ENCODE peak calls at places on chromosomes 5 and 9, in nine cellular contexts. A, Q, M, F, V, Y, D, K and R are unnamed samples.
A peak's percentile ranks its signal among the peaks of the same experiment; 100 is the strongest.

GRCh38 chr9:76077537-76077936 is 187.1 kb downstream of the PCSK5 start:
- DNase-seq in A (no peak), M (no peak), Q (no peak), Y (no peak), V (no peak), K (no peak), D (no peak), F (no peak), R (no peak)

GRCh38 chr5:128091579-128091978 is 8.0 kb downstream of the SLC12A2 start:
- DNase-seq in M (no peak), V (no peak), D (no peak), K (no peak), Y (no peak), Q (no peak), A (no peak), F (no peak), R (no peak)

GRCh38 chr9:122900791-122901190 is 4.4 kb downstream of the RC3H2 start:
- DNase-seq in Q (no peak), K (no peak), Y (no peak), F (no peak), V (peak; percentile 43), A (peak; percentile 32), M (no peak), D (peak; percentile 34), R (no peak)

GRCh38 chr9:97900103-97900737 is 22.1 kb downstream of the TRMO start:
- DNase-seq in K (no peak), A (no peak), Q (no peak), V (peak; percentile 73), D (no peak), M (no peak), F (no peak), Y (no peak), R (no peak)

GRCh38 chr9:120876842-120877240 is at the start of gene PHF19:
- DNase-seq in Y (peak; percentile 48), V (no peak), A (peak; percentile 57), M (no peak), K (peak; percentile 44), D (no peak), F (peak; percentile 36), Q (peak; percentile 94), R (no peak)

GRCh38 chr9:36900856-36901220 is 133.2 kb downstream of the PAX5 start:
- DNase-seq in A (no peak), F (no peak), V (no peak), Q (no peak), D (no peak), M (no peak), Y (no peak), K (no peak), R (no peak)

GRCh38 chr9:28051559-28051958 is 478.3 kb upstream of the C9orf72 start:
- DNase-seq in F (no peak), A (no peak), Y (no peak), Q (no peak), M (no peak), D (no peak), V (no peak), K (no peak), R (no peak)

GRCh38 chr5:115695290-115695689 is 69.5 kb upstream of the TMED7 start:
- DNase-seq in F (no peak), Q (no peak), Y (no peak), D (no peak), K (no peak), A (no peak), V (no peak), M (no peak), R (no peak)

GRCh38 chr5:125424374-125424773 is 677.9 kb upstream of the ZNF608 start:
- DNase-seq in M (no peak), D (no peak), A (no peak), Y (no peak), Q (no peak), K (no peak), F (no peak), V (no peak), R (no peak)

GRCh38 chr9:4298255-4299005 is 1.4 kb downstream of the GLIS3 start:
- DNase-seq in F (peak; percentile 26), M (peak; percentile 78), Q (no peak), V (peak; percentile 27), A (peak; percentile 41), Y (peak; percentile 22), D (no peak), K (peak; percentile 39), R (peak; percentile 14)
- TF ChIP-seq CTCF in F (no peak), M (no peak), Q (no peak), V (no peak), A (no peak), Y (no peak), D (no peak), K (no peak), R (no peak)

DNA sequence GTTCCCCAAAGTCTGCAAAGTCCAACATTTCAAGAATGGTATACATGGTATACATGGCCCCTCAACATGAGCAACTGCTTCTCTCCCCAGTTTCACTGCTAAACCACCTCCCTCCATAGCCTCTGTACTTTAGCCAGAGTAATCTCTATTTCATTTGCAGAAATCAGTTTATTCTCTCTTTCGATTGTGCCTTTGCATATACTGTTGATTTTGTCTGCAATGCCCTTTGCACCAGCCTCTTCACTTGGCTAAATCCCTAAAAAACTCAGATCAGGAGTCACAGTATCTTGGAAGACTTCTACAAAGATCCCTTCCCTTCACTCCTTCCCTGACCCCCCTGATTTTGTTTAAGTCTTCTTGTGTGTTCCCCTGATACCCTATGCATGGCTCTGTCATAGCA is 4.9 kb upstream of the CCNG1 start:
- DNase-seq in F (no peak), D (no peak), K (no peak), Y (no peak), A (no peak), Q (no peak), M (no peak), V (no peak), R (no peak)
- H3K27ac ChIP-seq in F (no peak overlapping the region), D (no peak overlapping the region), K (no peak overlapping the region), Y (no peak overlapping the region), A (no peak overlapping the region), Q (no peak overlapping the region), M (no peak overlapping the region), V (no peak overlapping the region), R (no peak overlapping the region)

DNA sequence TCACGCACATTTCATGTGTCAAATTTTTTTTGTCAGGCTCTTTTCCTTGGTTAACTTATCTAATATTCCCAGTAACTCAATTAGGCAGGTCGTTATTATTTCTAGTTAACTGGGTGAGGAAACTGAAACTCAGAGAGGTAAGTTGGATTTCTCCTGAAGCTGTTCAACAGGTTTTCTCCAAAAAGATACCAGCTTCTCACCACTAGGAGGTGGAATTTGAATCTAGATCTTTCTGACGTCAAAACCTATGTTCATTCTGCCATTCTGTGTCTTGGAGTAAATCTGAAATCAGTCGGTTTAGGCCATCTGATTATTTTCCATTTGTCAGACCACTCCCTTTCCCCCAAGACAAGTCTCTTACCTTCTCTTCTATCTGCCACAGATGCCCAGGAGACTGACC is 572.9 kb downstream of the ACTL7B start:
- DNase-seq in V (peak; percentile 8), K (no peak), Q (peak; percentile 17), A (no peak), F (no peak), Y (no peak), D (no peak), M (no peak), R (no peak)
- TF ChIP-seq CTCF in V (peak; percentile 30), K (peak; percentile 43), Q (peak; percentile 50), A (no peak), F (peak; percentile 31), Y (no peak), D (peak; percentile 24), M (no peak), R (peak; percentile 48)

DNA sequence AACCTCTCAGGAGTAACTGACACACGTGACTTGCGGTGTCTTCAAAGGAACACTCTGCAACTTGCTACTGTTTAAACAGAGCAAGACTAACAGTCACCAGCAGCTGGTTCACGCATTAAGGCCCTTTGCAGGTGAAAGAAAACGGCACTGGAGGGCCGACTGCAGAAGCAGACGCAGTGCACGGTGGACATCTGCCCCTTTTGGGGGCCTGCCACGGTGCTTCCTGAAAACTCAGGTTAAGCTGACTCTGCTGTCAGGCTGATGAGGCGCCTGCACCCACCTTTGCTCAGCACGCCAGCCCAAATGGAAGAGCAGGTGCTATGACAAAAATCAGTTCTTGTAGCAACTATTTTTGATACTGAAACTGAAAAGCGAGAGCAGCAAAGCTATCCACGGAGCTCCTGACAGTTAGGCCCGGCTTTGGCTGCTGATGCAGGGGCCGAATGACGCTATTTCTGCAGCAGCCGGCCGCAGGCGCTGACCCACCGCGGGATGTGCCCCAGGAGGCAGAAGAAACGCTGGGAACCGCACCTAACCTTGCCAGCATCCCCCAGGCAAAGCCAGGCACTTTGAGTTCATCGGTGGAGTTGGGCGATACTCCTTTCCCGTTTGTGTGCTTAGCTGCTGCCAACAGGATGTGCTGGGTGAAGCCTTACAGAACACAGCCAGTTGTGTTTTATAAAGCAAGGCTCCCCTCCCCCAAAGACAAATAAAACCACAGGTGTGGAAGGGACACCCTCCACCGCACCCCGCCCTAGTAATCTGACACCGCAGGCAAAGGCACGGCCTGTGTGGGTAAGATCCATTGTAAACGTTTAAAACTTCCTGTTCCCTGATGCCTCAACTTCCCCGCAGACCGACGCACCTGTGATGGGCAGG is 21.1 kb upstream of the TERT start:
- DNase-seq in A (peak; percentile 98), V (no peak), D (peak; percentile 99), F (no peak), Q (peak; percentile 56), M (peak; percentile 78), Y (no peak), K (peak; percentile 95), R (peak; percentile 48)
- H3K27ac ChIP-seq in A (peak overlapping the region; percentile 99), V (no peak overlapping the region), D (peak overlapping the region; percentile 100), F (no peak overlapping the region), Q (no peak overlapping the region), M (peak overlapping the region; percentile 44), Y (no peak overlapping the region), K (peak overlapping the region; percentile 27), R (peak overlapping the region; percentile 16)

GRCh38 chr5:7589800-7590199 is 193.9 kb downstream of the ADCY2 start:
- DNase-seq in D (no peak), K (no peak), Q (no peak), M (no peak), F (no peak), Y (no peak), V (no peak), A (no peak), R (no peak)

GRCh38 chr5:7597058-7597457 is 201.1 kb downstream of the ADCY2 start:
- DNase-seq in A (no peak), K (no peak), Q (no peak), M (no peak), D (no peak), V (no peak), Y (no peak), F (no peak), R (no peak)

DNA sequence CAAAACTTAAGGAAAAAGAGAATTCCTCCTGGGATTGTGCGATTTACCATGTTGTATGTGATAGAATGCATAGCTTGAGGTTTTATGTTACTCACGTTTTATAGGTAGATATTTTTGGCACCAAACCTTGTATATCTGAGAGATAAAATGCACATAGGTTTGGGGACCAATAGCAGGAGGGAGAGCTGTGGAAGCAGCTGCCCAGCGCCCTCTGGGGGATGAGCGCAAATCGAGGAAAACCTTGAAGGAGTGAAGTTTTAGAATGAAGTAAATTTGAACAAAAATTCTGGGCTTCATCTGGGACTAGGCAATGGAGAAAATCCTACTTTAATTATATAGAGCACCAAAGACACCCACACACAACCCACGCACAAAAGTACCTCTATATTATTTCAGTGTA is 197.0 kb downstream of the ADCY2 start:
- DNase-seq in Q (no peak), D (no peak), F (no peak), Y (no peak), M (no peak), A (peak; percentile 9), K (no peak), V (no peak), R (peak; percentile 53)
- TF ChIP-seq CTCF in Q (peak; percentile 52), D (peak; percentile 65), F (no peak), Y (no peak), M (no peak), A (peak; percentile 43), K (peak; percentile 54), V (no peak), R (peak; percentile 70)

GRCh38 chr9:130854086-130854485 is 19.0 kb downstream of the ABL1 start:
- DNase-seq in F (no peak), Q (peak; percentile 87), D (no peak), Y (no peak), A (no peak), K (peak; percentile 58), M (peak; percentile 21), V (no peak), R (no peak)
- H3K27ac ChIP-seq in F (no peak overlapping the region), Q (no peak overlapping the region), D (no peak overlapping the region), Y (no peak overlapping the region), A (no peak overlapping the region), K (no peak overlapping the region), M (no peak overlapping the region), V (no peak overlapping the region), R (no peak overlapping the region)